ENCODE peak calls at places on chromosomes 6 and 20, in ten cellular contexts. H is body of pancreas, B is ascending aorta, D is cardiac muscle cell, Q is endothelial cell of umbilical vein, G is lower lobe of right lung, M is adrenal gland, X is A549, Y is aorta, V is IMR-90. O is an unnamed sample.

GRCh38 chr6:29665942-29666825 is 9.3 kb downstream of the MOG start:
- DNase-seq in H (no peak), B (no peak), D (no peak), Q (no peak), G (no peak), M (no peak), X (no peak), Y (no peak), V (no peak), O (no peak)

GRCh38 chr6:118804091-118804490 is 89.9 kb upstream of the ASF1A start:
- DNase-seq in H (no peak), B (no peak), D (no peak), Q (no peak), G (no peak), M (no peak), X (no peak), Y (no peak), V (peak; percentile 3), O (no peak)

GRCh38 chr6:14454467-14454763 is 336.8 kb downstream of the CD83 start:
- DNase-seq in H (no peak), B (no peak), D (no peak), Q (no peak), G (no peak), M (no peak), X (no peak), Y (no peak), V (no peak), O (peak; percentile 7)

GRCh38 chr6:84093405-84094049 is 60.0 kb downstream of the MRAP2 start:
- DNase-seq in H (no peak), B (no peak), D (no peak), Q (no peak), G (no peak), M (no peak), X (no peak), Y (no peak), V (no peak), O (no peak)

GRCh38 chr20:5667703-5668528 is 82.3 kb upstream of the SHLD1 start:
- DNase-seq in H (no peak), B (no peak), D (no peak), Q (no peak), G (no peak), M (no peak), X (no peak), Y (no peak), V (no peak), O (no peak)

GRCh38 chr20:46746972-46747371 is 37.5 kb downstream of the SLC2A10 start:
- DNase-seq in H (no peak), B (no peak), D (peak; percentile 40), Q (no peak), G (no peak), M (no peak), X (no peak), Y (no peak), V (peak; percentile 71), O (no peak)

GRCh38 chr6:27297857-27298730 is 14.0 kb downstream of the POM121L2 start:
- DNase-seq in H (no peak), B (no peak), D (peak; percentile 52), Q (peak; percentile 37), G (no peak), M (no peak), X (no peak), Y (no peak), V (peak; percentile 51), O (no peak)

GRCh38 chr20:26208296-26209091 is 511.8 kb upstream of the ZNF337 start:
- DNase-seq in H (no peak), B (no peak), D (peak; percentile 12), Q (no peak), G (peak; percentile 75), M (peak; percentile 17), X (peak; percentile 4), Y (peak; percentile 32), V (no peak), O (peak; percentile 70)

GRCh38 chr6:77298298-77298697 is 165.0 kb downstream of the HTR1B start:
- DNase-seq in H (no peak), B (no peak), D (no peak), Q (peak; percentile 28), G (no peak), M (no peak), X (no peak), Y (no peak), V (peak; percentile 5), O (no peak)

GRCh38 chr20:53652090-53652858 is 58.6 kb upstream of the ZNF217 start:
- DNase-seq in H (no peak), B (no peak), D (no peak), Q (no peak), G (no peak), M (no peak), X (no peak), Y (no peak), V (peak; percentile 28), O (peak; percentile 39)

GRCh38 chr20:62815066-62815991 is 1.5 kb upstream of the COL9A3 start:
- DNase-seq in H (no peak), B (no peak), D (peak; percentile 68), Q (no peak), G (no peak), M (no peak), X (no peak), Y (no peak), V (peak; percentile 41), O (no peak)

GRCh38 chr20:62143976-62144825 is 632 bp downstream of the SS18L1 start:
- DNase-seq in H (peak; percentile 61), B (no peak), D (peak; percentile 74), Q (peak; percentile 67), G (peak; percentile 76), M (peak; percentile 59), X (peak; percentile 68), Y (peak; percentile 77), V (peak; percentile 60), O (peak; percentile 22)

GRCh38 chr6:37222125-37222967 is 35.2 kb upstream of the TBC1D22B start:
- DNase-seq in H (peak; percentile 96), B (no peak), D (peak; percentile 93), Q (peak; percentile 86), G (peak; percentile 91), M (peak; percentile 75), X (peak; percentile 77), Y (peak; percentile 90), V (peak; percentile 83), O (peak; percentile 59)

GRCh38 chr20:36441416-36441815 is 99.9 kb upstream of the MYL9 start:
- DNase-seq in H (no peak), B (no peak), D (no peak), Q (no peak), G (no peak), M (no peak), X (no peak), Y (no peak), V (no peak), O (no peak)

GRCh38 chr20:24148372-24148771 is 159.8 kb upstream of the GGTLC1 start:
- DNase-seq in H (peak; percentile 26), B (no peak), D (no peak), Q (no peak), G (peak; percentile 59), M (no peak), X (no peak), Y (no peak), V (no peak), O (no peak)

GRCh38 chr6:56091159-56091869 is 156.1 kb downstream of the COL21A1 start:
- DNase-seq in H (no peak), B (no peak), D (peak; percentile 92), Q (peak; percentile 72), G (no peak), M (no peak), X (no peak), Y (no peak), V (peak; percentile 85), O (no peak)

GRCh38 chr6:127786109-127786508 is 114.7 kb downstream of the THEMIS start:
- DNase-seq in H (no peak), B (no peak), D (peak; percentile 4), Q (no peak), G (no peak), M (no peak), X (no peak), Y (no peak), V (peak; percentile 22), O (no peak)

GRCh38 chr6:64717281-64717680 is 989.7 kb downstream of the EYS start:
- DNase-seq in H (no peak), B (no peak), D (no peak), Q (no peak), G (no peak), M (no peak), X (no peak), Y (no peak), V (no peak), O (no peak)
- H3K27ac ChIP-seq in H (no peak overlapping the region), B (no peak overlapping the region), D (no peak overlapping the region), Q (no peak overlapping the region), G (no peak overlapping the region), M (no peak overlapping the region), X (no peak overlapping the region), Y (no peak overlapping the region), V (no peak overlapping the region), O (no peak overlapping the region)

GRCh38 chr20:44582321-44583025 is at the start of gene PKIG:
- DNase-seq in H (peak; percentile 34), B (no peak), D (peak; percentile 87), Q (peak; percentile 96), G (no peak), M (no peak), X (no peak), Y (no peak), V (peak; percentile 90), O (no peak)
- H3K4me3 ChIP-seq in H (no peak within 1 kb of the TSS), B (peak within 1 kb of the TSS; percentile 56), D (no peak within 1 kb of the TSS), Q (peak within 1 kb of the TSS; percentile 84), G (peak within 1 kb of the TSS; percentile 53), M (no peak within 1 kb of the TSS), X (no peak within 1 kb of the TSS), Y (peak within 1 kb of the TSS; percentile 67), V (peak within 1 kb of the TSS; percentile 50), O (no peak within 1 kb of the TSS)

GRCh38 chr20:58665606-58666005 is 14.5 kb downstream of the STX16 start:
- DNase-seq in H (peak; percentile 30), B (no peak), D (no peak), Q (no peak), G (no peak), M (no peak), X (no peak), Y (no peak), V (no peak), O (no peak)
- H3K27ac ChIP-seq in H (no peak overlapping the region), B (no peak overlapping the region), D (no peak overlapping the region), Q (no peak overlapping the region), G (no peak overlapping the region), M (no peak overlapping the region), X (no peak overlapping the region), Y (no peak overlapping the region), V (no peak overlapping the region), O (peak overlapping the region; percentile 94)

GRCh38 chr6:148269386-148269785 is 73.3 kb upstream of the SASH1 start:
- DNase-seq in H (no peak), B (no peak), D (no peak), Q (peak; percentile 31), G (no peak), M (no peak), X (no peak), Y (no peak), V (no peak), O (no peak)

GRCh38 chr6:148273962-148274752 is 68.5 kb upstream of the SASH1 start:
- DNase-seq in H (no peak), B (no peak), D (no peak), Q (no peak), G (no peak), M (no peak), X (no peak), Y (no peak), V (peak; percentile 33), O (no peak)

GRCh38 chr6:148274809-148275208 is 67.8 kb upstream of the SASH1 start:
- DNase-seq in H (no peak), B (no peak), D (no peak), Q (no peak), G (no peak), M (no peak), X (no peak), Y (no peak), V (no peak), O (no peak)

GRCh38 chr6:148272597-148272996 is 70.0 kb upstream of the SASH1 start:
- DNase-seq in H (no peak), B (no peak), D (peak; percentile 64), Q (no peak), G (no peak), M (no peak), X (no peak), Y (no peak), V (no peak), O (no peak)

GRCh38 chr6:148272084-148272483 is 70.6 kb upstream of the SASH1 start:
- DNase-seq in H (no peak), B (no peak), D (peak; percentile 90), Q (peak; percentile 89), G (no peak), M (no peak), X (no peak), Y (no peak), V (peak; percentile 99), O (no peak)
- H3K4me3 ChIP-seq in H (no peak overlapping the region), B (peak overlapping the region; percentile 31), D (no peak overlapping the region), Q (no peak overlapping the region), G (no peak overlapping the region), M (no peak overlapping the region), X (no peak overlapping the region), Y (no peak overlapping the region), V (peak overlapping the region; percentile 4), O (no peak overlapping the region)

O was measured in CD4-positive, CD25-positive, alpha-beta regulatory T cell.